ENCODE peak calls at places on chromosome 4, in eight cellular contexts. N, Q, I, D, O, E, J and U are unnamed samples.

GRCh38 chr4:4377683-4378082 is 9.2 kb upstream of the NSG1 start:
- DNase-seq in N (no peak), O (no peak), E (no peak), Q (no peak), I (no peak), J (no peak), D (no peak), U (no peak)

GRCh38 chr4:71559957-71560541 is 221.2 kb downstream of the SLC4A4 start:
- DNase-seq in I (no peak), D (no peak), J (no peak), N (peak; percentile 85), O (no peak), E (peak; percentile 33), Q (peak; percentile 64), U (peak; percentile 90)

GRCh38 chr4:76311896-76312331 is 5.4 kb downstream of the STBD1 start:
- DNase-seq in Q (no peak), I (no peak), J (no peak), D (no peak), N (no peak), O (no peak), E (no peak), U (no peak)

GRCh38 chr4:57191523-57192034 is 81.4 kb upstream of the IGFBP7 start:
- DNase-seq in Q (no peak), J (no peak), I (no peak), D (no peak), N (peak; percentile 64), O (no peak), E (peak; percentile 3), U (peak; percentile 17)

GRCh38 chr4:6878451-6879059 is 31.1 kb upstream of the TBC1D14 start:
- DNase-seq in D (no peak), J (no peak), E (no peak), Q (no peak), O (no peak), N (no peak), I (no peak), U (peak; percentile 55)

GRCh38 chr4:115851918-115852766 is 738.7 kb upstream of the NDST4 start:
- DNase-seq in I (peak; percentile 51), O (peak; percentile 14), N (peak; percentile 59), Q (no peak), D (no peak), J (peak; percentile 84), E (no peak), U (peak; percentile 8)

GRCh38 chr4:40305329-40306193 is 29.6 kb upstream of the CHRNA9 start:
- DNase-seq in Q (no peak), O (no peak), E (no peak), D (no peak), J (no peak), N (no peak), I (no peak), U (no peak)

GRCh38 chr4:162015090-162015489 is 148.7 kb downstream of the FSTL5 start:
- DNase-seq in D (no peak), N (no peak), J (no peak), O (no peak), Q (peak; percentile 24), I (no peak), E (no peak), U (peak; percentile 62)

GRCh38 chr4:24795666-24796381 is 451 bp downstream of the SOD3 start:
- DNase-seq in I (no peak), N (no peak), E (no peak), D (no peak), Q (no peak), O (no peak), J (no peak), U (no peak)

GRCh38 chr4:26024079-26024478 is 110.1 kb downstream of the SMIM20 start:
- DNase-seq in J (no peak), E (no peak), D (no peak), O (no peak), Q (no peak), N (no peak), I (no peak), U (no peak)

GRCh38 chr4:162104459-162105124 is 59.2 kb downstream of the FSTL5 start:
- DNase-seq in Q (no peak), E (no peak), N (no peak), J (no peak), D (no peak), O (no peak), I (no peak), U (no peak)

GRCh38 chr4:2946812-2947600 is 16.2 kb downstream of the NOP14 start:
- DNase-seq in N (no peak), J (no peak), E (no peak), O (no peak), Q (peak; percentile 37), I (no peak), D (no peak), U (peak; percentile 51)

GRCh38 chr4:3284734-3285557 is 7.9 kb upstream of the RGS12 start:
- DNase-seq in I (no peak), D (no peak), Q (no peak), N (no peak), O (no peak), J (no peak), E (no peak), U (no peak)

GRCh38 chr4:56909083-56909981 is 1.6 kb downstream of the REST start:
- DNase-seq in J (peak; percentile 82), D (peak; percentile 25), Q (peak; percentile 52), N (peak; percentile 55), I (no peak), E (peak; percentile 53), O (peak; percentile 67), U (peak; percentile 48)

GRCh38 chr4:144283496-144283895 is 143.0 kb upstream of the GYPA start:
- DNase-seq in Q (no peak), J (no peak), N (no peak), D (no peak), O (no peak), I (no peak), E (no peak), U (no peak)

DNA sequence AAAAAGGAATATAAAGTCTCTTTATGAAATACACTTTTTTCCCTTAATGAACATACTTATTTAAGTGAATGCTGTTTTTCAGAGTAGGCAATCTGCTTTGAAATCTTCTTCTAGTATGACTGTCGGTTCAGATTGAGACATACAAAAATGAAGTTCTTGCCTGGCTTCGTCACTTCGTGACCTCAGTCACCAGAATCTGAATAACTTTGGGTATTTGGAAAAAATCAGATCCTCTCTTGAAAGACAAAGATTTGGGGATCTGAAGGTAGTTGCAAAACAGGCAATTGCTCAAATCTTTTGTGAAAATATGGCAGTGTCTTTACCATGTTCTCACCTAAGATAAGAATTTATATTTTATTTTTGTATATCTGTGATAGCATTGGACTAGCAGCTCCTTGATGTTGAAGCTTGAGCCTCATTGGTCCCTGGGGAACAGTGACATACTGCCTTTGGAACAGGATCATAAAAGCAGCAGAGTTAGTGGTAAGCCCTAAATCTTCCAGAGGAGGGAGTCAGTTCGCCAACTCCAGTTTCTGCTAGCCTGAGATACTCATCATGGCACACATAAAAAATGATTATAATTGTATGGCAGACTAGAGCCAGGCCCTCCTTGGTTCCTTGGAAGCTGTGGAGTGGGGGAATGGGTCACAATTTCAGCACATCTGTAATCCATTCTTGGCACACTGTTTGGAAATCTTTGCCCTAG is 4.9 kb downstream of the ARFIP1 start:
- DNase-seq in E (peak; percentile 58), J (no peak), O (peak; percentile 55), Q (peak; percentile 40), D (peak; percentile 11), N (peak; percentile 14), I (peak; percentile 45), U (no peak)
- TF ChIP-seq CTCF in E (peak; percentile 35), J (peak; percentile 13), O (peak; percentile 30), Q (peak; percentile 18), D (no peak), N (peak; percentile 36), I (no peak), U (no peak)

GRCh38 chr4:94722748-94723147 is 35.0 kb upstream of the BMPR1B start:
- DNase-seq in D (no peak), O (no peak), I (no peak), J (no peak), Q (no peak), N (no peak), E (no peak), U (no peak)

GRCh38 chr4:94722270-94722669 is 35.5 kb upstream of the BMPR1B start:
- DNase-seq in I (no peak), Q (no peak), E (no peak), D (no peak), J (no peak), O (no peak), N (no peak), U (no peak)

GRCh38 chr4:94724016-94724415 is 33.7 kb upstream of the BMPR1B start:
- DNase-seq in Q (no peak), J (no peak), N (no peak), I (no peak), D (no peak), O (no peak), E (no peak), U (no peak)

GRCh38 chr4:94728056-94728766 is 29.5 kb upstream of the BMPR1B start:
- DNase-seq in I (no peak), D (no peak), J (no peak), E (no peak), Q (no peak), O (no peak), N (no peak), U (no peak)

DNA sequence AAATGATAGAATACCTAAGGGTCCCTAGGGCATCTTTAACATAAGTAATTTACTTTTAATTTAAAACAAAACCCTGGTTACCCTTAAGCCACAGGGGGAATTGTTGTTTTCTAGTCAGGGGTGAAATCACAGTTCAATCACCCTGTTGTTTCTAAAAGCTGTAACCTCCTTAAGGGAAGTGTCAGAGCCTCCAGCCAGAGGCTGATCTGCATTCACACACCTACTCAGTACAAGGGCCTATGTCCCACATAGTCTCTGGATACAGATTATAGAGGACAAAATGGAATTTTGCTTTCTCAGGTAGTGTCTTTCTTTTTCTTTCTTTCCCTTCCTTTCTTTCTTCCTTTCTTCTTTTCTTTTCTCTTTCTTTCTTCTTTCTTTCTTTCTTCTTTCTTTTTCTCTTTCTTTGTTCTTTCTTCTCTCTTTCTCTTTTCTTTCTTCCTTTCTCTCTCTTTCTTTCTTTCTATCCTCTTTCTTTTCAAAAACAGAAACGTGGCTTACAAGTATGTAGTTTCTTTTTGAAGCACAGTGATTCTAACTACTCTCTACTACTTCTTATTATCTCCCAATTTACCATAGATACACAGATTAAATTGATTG is 31.1 kb upstream of the BMPR1B start:
- DNase-seq in I (no peak), J (peak; percentile 70), N (no peak), D (no peak), O (no peak), E (no peak), Q (no peak), U (no peak)
- H3K4me2 ChIP-seq in I (no peak overlapping the region), J (peak overlapping the region; percentile 48), N (no peak overlapping the region), D (peak overlapping the region; percentile 14), O (no peak overlapping the region), E (no peak overlapping the region), Q (no peak overlapping the region), U (no peak overlapping the region)

GRCh38 chr4:123343400-123344060 is 53.1 kb upstream of the SPRY1 start:
- DNase-seq in N (no peak), D (no peak), E (no peak), O (no peak), J (no peak), Q (no peak), I (no peak), U (no peak)
- H3K27ac ChIP-seq in N (no peak overlapping the region), D (no peak overlapping the region), E (no peak overlapping the region), O (no peak overlapping the region), J (no peak overlapping the region), Q (no peak overlapping the region), I (no peak overlapping the region), U (no peak overlapping the region)

DNA sequence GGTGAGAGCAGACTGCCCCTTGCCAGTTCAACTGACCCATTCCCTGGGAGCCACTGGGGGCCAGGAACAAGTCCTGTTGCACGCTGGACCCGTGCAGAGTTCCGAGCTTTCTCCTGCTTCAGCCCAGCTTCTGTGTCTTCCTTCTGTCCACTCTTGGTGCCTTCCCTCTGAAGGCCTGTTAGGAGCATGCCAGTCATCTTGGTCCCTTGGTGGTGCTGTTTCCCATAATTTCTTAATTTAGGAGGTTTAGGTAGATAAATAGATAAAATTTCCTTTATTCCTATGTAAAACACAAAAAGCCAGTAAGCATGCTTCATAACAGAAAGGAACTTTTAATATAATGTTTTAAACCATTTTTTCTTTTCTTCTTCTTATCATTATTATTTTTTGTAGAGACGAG is 672.7 kb downstream of the CCSER1 start:
- DNase-seq in J (no peak), D (no peak), E (no peak), N (no peak), Q (no peak), O (no peak), I (no peak), U (no peak)
- TF ChIP-seq CTCF in J (peak; percentile 12), D (no peak), E (no peak), N (peak; percentile 18), Q (no peak), O (peak; percentile 21), I (peak; percentile 18), U (no peak)